ENCODE peak calls at places on chromosomes 13 and 19, in seven cellular contexts. One of them, this sample, is unnamed.

GRCh38 chr19:46426506-46427162 is 2.1 kb downstream of the PNMA8C start:
- DNase-seq in neuronal stem cell: peak; percentile 88
- DNase-seq in mesendoderm: peak; percentile 87
- DNase-seq in K562: peak; percentile 78
- DNase-seq in H1: peak; percentile 91
- DNase-seq in HCT116: no peak
- DNase-seq in H9: peak; percentile 85
- DNase-seq in this sample: no peak

GRCh38 chr13:27403252-27403678 is 21.2 kb upstream of the GTF3A start:
- DNase-seq in HCT116: no peak
- DNase-seq in mesendoderm: peak; percentile 63
- DNase-seq in H1: no peak
- DNase-seq in K562: no peak
- DNase-seq in neuronal stem cell: no peak
- DNase-seq in H9: no peak
- DNase-seq in this sample: no peak

GRCh38 chr19:23784274-23784673 is 25.6 kb upstream of the ZNF681 start:
- DNase-seq in HCT116: no peak
- DNase-seq in H1: no peak
- DNase-seq in K562: no peak
- DNase-seq in H9: no peak
- DNase-seq in mesendoderm: no peak
- DNase-seq in neuronal stem cell: no peak
- DNase-seq in this sample: no peak

GRCh38 chr13:28355822-28356371 is 139.0 kb downstream of the FLT1 start:
- DNase-seq in H1: no peak
- DNase-seq in K562: peak; percentile 34
- DNase-seq in HCT116: no peak
- DNase-seq in mesendoderm: peak; percentile 62
- DNase-seq in neuronal stem cell: no peak
- DNase-seq in H9: no peak
- DNase-seq in this sample: peak; percentile 42

GRCh38 chr19:32691952-32692726 is 518 bp downstream of the NUDT19 start:
- DNase-seq in neuronal stem cell: peak; percentile 36
- DNase-seq in K562: peak; percentile 58
- DNase-seq in mesendoderm: peak; percentile 70
- DNase-seq in H9: peak; percentile 51
- DNase-seq in H1: peak; percentile 72
- DNase-seq in HCT116: no peak
- DNase-seq in this sample: peak; percentile 67

GRCh38 chr13:26968431-26969335 is 202.9 kb downstream of the USP12 start:
- DNase-seq in H1: no peak
- DNase-seq in mesendoderm: peak; percentile 38
- DNase-seq in H9: no peak
- DNase-seq in HCT116: no peak
- DNase-seq in K562: no peak
- DNase-seq in neuronal stem cell: no peak
- DNase-seq in this sample: no peak

GRCh38 chr13:110214637-110215036 is 92.3 kb downstream of the COL4A1 start:
- DNase-seq in H1: no peak
- DNase-seq in HCT116: no peak
- DNase-seq in K562: no peak
- DNase-seq in H9: no peak
- DNase-seq in mesendoderm: no peak
- DNase-seq in neuronal stem cell: no peak
- DNase-seq in this sample: no peak

GRCh38 chr19:42166336-42166735 is 34.1 kb upstream of the POU2F2 start:
- DNase-seq in neuronal stem cell: no peak
- DNase-seq in K562: no peak
- DNase-seq in mesendoderm: no peak
- DNase-seq in H1: no peak
- DNase-seq in HCT116: no peak
- DNase-seq in H9: no peak
- DNase-seq in this sample: no peak

GRCh38 chr13:81142306-81142999 is 801.5 kb upstream of the SPRY2 start:
- DNase-seq in mesendoderm: peak; percentile 40
- DNase-seq in H1: no peak
- DNase-seq in neuronal stem cell: no peak
- DNase-seq in HCT116: no peak
- DNase-seq in H9: no peak
- DNase-seq in K562: no peak
- DNase-seq in this sample: no peak

GRCh38 chr13:77533875-77534788 is 1.4 kb upstream of the SCEL start:
- DNase-seq in HCT116: no peak
- DNase-seq in mesendoderm: no peak
- DNase-seq in neuronal stem cell: no peak
- DNase-seq in H9: no peak
- DNase-seq in H1: no peak
- DNase-seq in K562: no peak
- DNase-seq in this sample: no peak

GRCh38 chr19:53394522-53394973 is 401 bp upstream of the ZNF765 start:
- DNase-seq in K562: no peak
- DNase-seq in HCT116: no peak
- DNase-seq in mesendoderm: peak; percentile 92
- DNase-seq in neuronal stem cell: no peak
- DNase-seq in H9: peak; percentile 83
- DNase-seq in H1: no peak
- DNase-seq in this sample: peak; percentile 32

GRCh38 chr19:2243274-2244121 is 5.6 kb upstream of the AMH start:
- DNase-seq in H9: no peak
- DNase-seq in neuronal stem cell: no peak
- DNase-seq in K562: no peak
- DNase-seq in HCT116: no peak
- DNase-seq in mesendoderm: no peak
- DNase-seq in H1: no peak
- DNase-seq in this sample: no peak

GRCh38 chr19:41910992-41911888 is 17.0 kb downstream of the ERFL start:
- DNase-seq in H1: no peak
- DNase-seq in H9: no peak
- DNase-seq in HCT116: no peak
- DNase-seq in K562: no peak
- DNase-seq in mesendoderm: no peak
- DNase-seq in neuronal stem cell: no peak
- DNase-seq in this sample: no peak

GRCh38 chr13:92842145-92842544 is 384.5 kb upstream of the GPC6 start:
- DNase-seq in mesendoderm: peak; percentile 35
- DNase-seq in H1: no peak
- DNase-seq in neuronal stem cell: no peak
- DNase-seq in H9: no peak
- DNase-seq in K562: no peak
- DNase-seq in HCT116: no peak
- DNase-seq in this sample: no peak

GRCh38 chr13:51861728-51862300 is at the start of gene CCDC70:
- DNase-seq in neuronal stem cell: no peak
- DNase-seq in mesendoderm: no peak
- DNase-seq in K562: peak; percentile 37
- DNase-seq in H9: no peak
- DNase-seq in HCT116: no peak
- DNase-seq in H1: no peak
- DNase-seq in this sample: no peak

GRCh38 chr13:113023217-113023597 is 54.2 kb downstream of the MCF2L start:
- DNase-seq in mesendoderm: peak; percentile 88
- DNase-seq in K562: no peak
- DNase-seq in HCT116: no peak
- DNase-seq in H1: no peak
- DNase-seq in neuronal stem cell: no peak
- DNase-seq in H9: no peak
- DNase-seq in this sample: no peak

GRCh38 chr19:30890033-30890432 is 459.2 kb downstream of the TSHZ3 start:
- DNase-seq in mesendoderm: no peak
- DNase-seq in neuronal stem cell: no peak
- DNase-seq in HCT116: no peak
- DNase-seq in H1: no peak
- DNase-seq in K562: no peak
- DNase-seq in H9: no peak
- DNase-seq in this sample: no peak

GRCh38 chr19:48283908-48284307 is 14.0 kb downstream of the ZNF114 start:
- DNase-seq in neuronal stem cell: no peak
- DNase-seq in mesendoderm: peak; percentile 31
- DNase-seq in HCT116: no peak
- DNase-seq in K562: no peak
- DNase-seq in H9: no peak
- DNase-seq in H1: no peak
- DNase-seq in this sample: no peak

GRCh38 chr13:111920932-111921705 is 145.8 kb upstream of the SOX1 start:
- DNase-seq in K562: no peak
- DNase-seq in HCT116: no peak
- DNase-seq in H1: no peak
- DNase-seq in H9: peak; percentile 32
- DNase-seq in neuronal stem cell: no peak
- DNase-seq in mesendoderm: no peak
- DNase-seq in this sample: no peak

GRCh38 chr19:19487077-19488040 is 28.0 kb downstream of the TSSK6 start:
- DNase-seq in K562: no peak
- DNase-seq in HCT116: no peak
- DNase-seq in H9: no peak
- DNase-seq in H1: no peak
- DNase-seq in neuronal stem cell: no peak
- DNase-seq in mesendoderm: no peak
- DNase-seq in this sample: no peak

GRCh38 chr13:19759669-19760068 is 23.1 kb downstream of the PSPC1 start:
- DNase-seq in HCT116: no peak
- DNase-seq in K562: no peak
- DNase-seq in mesendoderm: no peak
- DNase-seq in neuronal stem cell: no peak
- DNase-seq in H1: no peak
- DNase-seq in H9: no peak
- DNase-seq in this sample: no peak

GRCh38 chr19:372306-372890 is 27.8 kb upstream of the MIER2 start:
- DNase-seq in H9: no peak
- DNase-seq in mesendoderm: no peak
- DNase-seq in HCT116: no peak
- DNase-seq in H1: no peak
- DNase-seq in K562: no peak
- DNase-seq in neuronal stem cell: no peak
- DNase-seq in this sample: no peak

GRCh38 chr19:47729799-47730520 is 15.4 kb upstream of the NOP53 start:
- DNase-seq in mesendoderm: peak; percentile 95
- DNase-seq in neuronal stem cell: no peak
- DNase-seq in H1: peak; percentile 96
- DNase-seq in H9: peak; percentile 94
- DNase-seq in K562: peak; percentile 97
- DNase-seq in HCT116: no peak
- DNase-seq in this sample: peak; percentile 42

GRCh38 chr19:52335768-52336116 is 301 bp upstream of the ZNF610 start:
- DNase-seq in mesendoderm: no peak
- DNase-seq in neuronal stem cell: no peak
- DNase-seq in H9: no peak
- DNase-seq in K562: no peak
- DNase-seq in HCT116: no peak
- DNase-seq in H1: no peak
- DNase-seq in this sample: no peak

GRCh38 chr19:17931532-17932191 is 1.2 kb upstream of the CCDC124 start:
- DNase-seq in H1: peak; percentile 75
- DNase-seq in HCT116: no peak
- DNase-seq in neuronal stem cell: peak; percentile 65
- DNase-seq in K562: peak; percentile 32
- DNase-seq in mesendoderm: peak; percentile 89
- DNase-seq in H9: peak; percentile 92
- DNase-seq in this sample: no peak

GRCh38 chr19:29001922-29002247 is 211.1 kb downstream of the UQCRFS1 start:
- DNase-seq in HCT116: no peak
- DNase-seq in neuronal stem cell: no peak
- DNase-seq in K562: no peak
- DNase-seq in mesendoderm: no peak
- DNase-seq in H1: no peak
- DNase-seq in H9: no peak
- DNase-seq in this sample: no peak

GRCh38 chr13:64819081-64819480 is 2411.1 kb downstream of the PCDH9 start:
- DNase-seq in mesendoderm: no peak
- DNase-seq in K562: no peak
- DNase-seq in HCT116: no peak
- DNase-seq in H1: no peak
- DNase-seq in neuronal stem cell: no peak
- DNase-seq in H9: no peak
- DNase-seq in this sample: no peak

DNA sequence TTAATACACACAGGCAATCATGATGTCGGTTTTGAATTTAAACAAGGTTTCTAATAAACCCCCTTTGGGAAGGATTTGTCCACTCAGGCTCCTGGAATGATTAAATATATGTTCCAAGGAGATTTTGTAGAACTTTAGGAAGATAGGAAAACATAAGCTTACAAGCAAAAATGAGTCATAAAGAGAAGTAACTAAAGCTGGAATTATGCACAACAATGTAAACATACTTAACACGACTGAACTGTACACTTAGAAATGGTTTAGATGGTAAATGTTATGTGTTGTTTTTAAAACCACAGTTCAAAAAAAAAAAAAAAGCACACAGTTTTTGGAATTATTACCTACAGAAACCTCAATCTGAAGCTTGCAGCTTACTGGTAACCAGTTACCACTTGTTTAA is 304.4 kb downstream of the NALCN start:
- DNase-seq in neuronal stem cell: no peak
- DNase-seq in H1: no peak
- DNase-seq in HCT116: no peak
- DNase-seq in H9: no peak
- DNase-seq in mesendoderm: no peak
- DNase-seq in K562: no peak
- DNase-seq in this sample: no peak
- H3K9ac ChIP-seq in neuronal stem cell: no peak overlapping the region
- H3K9ac ChIP-seq in H1: no peak overlapping the region
- H3K9ac ChIP-seq in HCT116: no peak overlapping the region
- H3K9ac ChIP-seq in H9: no peak overlapping the region
- H3K9ac ChIP-seq in mesendoderm: no peak overlapping the region
- H3K9ac ChIP-seq in K562: no peak overlapping the region
- H3K9ac ChIP-seq in this sample: no peak overlapping the region

DNA sequence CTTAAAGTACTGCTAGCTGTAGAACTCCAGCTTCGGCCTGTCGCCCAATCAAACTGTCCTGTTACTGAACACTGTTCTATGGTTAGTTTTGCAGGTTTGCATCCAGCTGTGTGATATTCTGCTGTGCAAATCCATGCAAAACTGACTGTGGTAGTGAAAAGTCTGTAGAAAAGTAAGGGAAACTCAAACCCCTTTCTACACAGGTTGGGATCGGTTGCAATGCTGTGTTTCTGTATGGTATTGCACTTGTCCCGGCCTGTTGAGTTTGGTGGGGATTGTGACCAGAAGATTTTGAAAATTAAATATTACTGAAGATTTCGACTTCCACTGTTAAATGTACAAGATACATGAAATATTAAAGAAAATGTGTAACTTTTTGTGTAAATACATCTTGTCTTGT is 3.6 kb downstream of the MIR17HG start:
- DNase-seq in K562: no peak
- DNase-seq in H9: no peak
- DNase-seq in HCT116: no peak
- DNase-seq in mesendoderm: no peak
- DNase-seq in H1: no peak
- DNase-seq in neuronal stem cell: no peak
- DNase-seq in this sample: no peak
- H3K9ac ChIP-seq in K562: peak overlapping the region; percentile 31
- H3K9ac ChIP-seq in H9: peak overlapping the region; percentile 26
- H3K9ac ChIP-seq in HCT116: no peak overlapping the region
- H3K9ac ChIP-seq in mesendoderm: peak overlapping the region; percentile 56
- H3K9ac ChIP-seq in H1: peak overlapping the region; percentile 79
- H3K9ac ChIP-seq in neuronal stem cell: no peak overlapping the region
- H3K9ac ChIP-seq in this sample: peak overlapping the region; percentile 99

GRCh38 chr19:4027146-4027545 is 19.6 kb downstream of the PIAS4 start:
- DNase-seq in neuronal stem cell: no peak
- DNase-seq in mesendoderm: no peak
- DNase-seq in H1: no peak
- DNase-seq in H9: no peak
- DNase-seq in HCT116: no peak
- DNase-seq in K562: no peak
- DNase-seq in this sample: no peak
- H3K9ac ChIP-seq in neuronal stem cell: peak overlapping the region; percentile 70
- H3K9ac ChIP-seq in mesendoderm: no peak overlapping the region
- H3K9ac ChIP-seq in H1: no peak overlapping the region
- H3K9ac ChIP-seq in H9: no peak overlapping the region
- H3K9ac ChIP-seq in HCT116: no peak overlapping the region
- H3K9ac ChIP-seq in K562: peak overlapping the region; percentile 45
- H3K9ac ChIP-seq in this sample: no peak overlapping the region

GRCh38 chr13:46684287-46685001 is 112.5 kb downstream of the ESD start:
- DNase-seq in HCT116: no peak
- DNase-seq in H1: no peak
- DNase-seq in neuronal stem cell: peak; percentile 23
- DNase-seq in mesendoderm: peak; percentile 98
- DNase-seq in K562: no peak
- DNase-seq in H9: peak; percentile 50
- DNase-seq in this sample: no peak
- H3K9ac ChIP-seq in HCT116: no peak overlapping the region
- H3K9ac ChIP-seq in H1: peak overlapping the region; percentile 34
- H3K9ac ChIP-seq in neuronal stem cell: no peak overlapping the region
- H3K9ac ChIP-seq in mesendoderm: no peak overlapping the region
- H3K9ac ChIP-seq in K562: no peak overlapping the region
- H3K9ac ChIP-seq in H9: no peak overlapping the region
- H3K9ac ChIP-seq in this sample: no peak overlapping the region

This sample was measured in DND-41.